ENCODE peak calls at places on chromosome 3, in four cellular contexts. R, G, O and D are unnamed samples.

GRCh38 chr3:131174752-131175151 is 148.1 kb downstream of the NEK11 start:
- DNase-seq in R (no peak), O (no peak), G (no peak), D (no peak)

GRCh38 chr3:17313746-17314145 is 428.7 kb downstream of the TBC1D5 start:
- DNase-seq in G (no peak), R (peak), O (no peak), D (no peak)

GRCh38 chr3:159852821-159853505 is 135.7 kb upstream of the IL12A start:
- DNase-seq in O (no peak), G (no peak), R (no peak), D (no peak)

GRCh38 chr3:66469220-66469640 is 31.6 kb downstream of the LRIG1 start:
- DNase-seq in G (no peak), O (no peak), R (peak), D (no peak)

GRCh38 chr3:142987080-142987700 is 14.2 kb upstream of the U2SURP start:
- DNase-seq in R (peak), G (no peak), O (no peak), D (no peak)

GRCh38 chr3:120477826-120478225 is 27.0 kb upstream of the FSTL1 start:
- DNase-seq in G (no peak), O (no peak), R (no peak), D (no peak)

GRCh38 chr3:128060473-128061381 is 8.5 kb downstream of the SEC61A1 start:
- DNase-seq in O (no peak), R (no peak), G (no peak), D (no peak)

GRCh38 chr3:112984485-112984884 is 6.3 kb upstream of the GTPBP8 start:
- DNase-seq in G (peak), O (no peak), R (peak), D (no peak)

GRCh38 chr3:16614033-16615031 is 9.1 kb upstream of the DAZL start:
- DNase-seq in O (no peak), G (no peak), R (no peak), D (no peak)

GRCh38 chr3:49732592-49732991 is 8.8 kb upstream of the GMPPB start:
- DNase-seq in R (no peak), G (no peak), O (no peak), D (no peak)

GRCh38 chr3:46934508-46935167 is 41.9 kb downstream of the CCDC12 start:
- DNase-seq in G (no peak), O (no peak), R (no peak), D (no peak)

GRCh38 chr3:43879166-43879565 is 188.4 kb downstream of the ABHD5 start:
- DNase-seq in G (no peak), R (peak), O (no peak), D (no peak)

GRCh38 chr3:8516047-8516671 is 14.5 kb downstream of the LMCD1 start:
- DNase-seq in R (no peak), O (no peak), G (no peak), D (no peak)

GRCh38 chr3:140636452-140637138 is 41.3 kb upstream of the TRIM42 start:
- DNase-seq in O (no peak), G (no peak), R (no peak), D (no peak)

GRCh38 chr3:100893108-100893507 is 100.1 kb downstream of the ABI3BP start:
- DNase-seq in G (no peak), O (no peak), R (peak), D (no peak)

GRCh38 chr3:72797773-72798543 is 50.3 kb downstream of the SHQ1 start:
- DNase-seq in O (no peak), R (peak), G (no peak), D (no peak)

GRCh38 chr3:31137718-31138465 is 243.4 kb upstream of the GADL1 start:
- DNase-seq in O (no peak), R (no peak), G (no peak), D (no peak)

GRCh38 chr3:54357307-54357706 is 235.0 kb downstream of the CACNA2D3 start:
- DNase-seq in R (no peak), O (no peak), G (no peak), D (no peak)

GRCh38 chr3:109903100-109903499 is 565.8 kb upstream of the DPPA4 start:
- DNase-seq in O (no peak), R (no peak), G (no peak), D (no peak)

GRCh38 chr3:13507247-13507790 is 27.2 kb downstream of the HDAC11 start:
- DNase-seq in G (no peak), R (no peak), O (no peak), D (no peak)